ENCODE peak calls at places on chromosomes 16 and 17, in ten cellular contexts. A, Y, U, Q, G, K, X, J, E and C are unnamed samples.

GRCh38 chr17:40326014-40326831 is 17.2 kb downstream of the RARA start:
- DNase-seq in A (no peak), Y (no peak), U (no peak), Q (no peak), G (no peak), K (no peak), X (peak), J (peak), E (no peak), C (peak)

GRCh38 chr17:77442976-77443742 is 302.4 kb downstream of the SEC14L1 start:
- DNase-seq in A (no peak), Y (no peak), U (no peak), Q (peak), G (no peak), K (no peak), X (no peak), J (no peak), E (no peak), C (no peak)

GRCh38 chr16:66996324-66996982 is 8.1 kb downstream of the CES4A start:
- DNase-seq in A (no peak), Y (peak), U (peak), Q (peak), G (no peak), K (no peak), X (no peak), J (no peak), E (no peak), C (no peak)

GRCh38 chr16:81337097-81337496 is 22.3 kb downstream of the GAN start:
- DNase-seq in A (no peak), Y (no peak), U (no peak), Q (no peak), G (no peak), K (no peak), X (no peak), J (no peak), E (no peak), C (no peak)

GRCh38 chr17:65000798-65001197 is 55.7 kb downstream of the GNA13 start:
- DNase-seq in A (no peak), Y (no peak), U (no peak), Q (no peak), G (no peak), K (no peak), X (no peak), J (no peak), E (no peak), C (no peak)

GRCh38 chr17:81322271-81323082 is 27.4 kb upstream of the SLC38A10 start:
- DNase-seq in A (peak), Y (peak), U (no peak), Q (no peak), G (no peak), K (no peak), X (no peak), J (peak), E (no peak), C (no peak)

GRCh38 chr16:64238576-64238975 is 883.3 kb downstream of the CDH11 start:
- DNase-seq in A (no peak), Y (no peak), U (peak), Q (peak), G (no peak), K (no peak), X (no peak), J (no peak), E (no peak), C (no peak)

GRCh38 chr16:3980311-3981111 is 100.0 kb upstream of the CREBBP start:
- DNase-seq in A (no peak), Y (no peak), U (peak), Q (peak), G (no peak), K (no peak), X (no peak), J (no peak), E (no peak), C (no peak)

GRCh38 chr16:89289428-89290395 is 72.2 kb downstream of the ZNF778 start:
- DNase-seq in A (peak), Y (peak), U (peak), Q (peak), G (peak), K (peak), X (no peak), J (peak), E (peak), C (peak)

GRCh38 chr16:79437764-79438728 is 162.5 kb downstream of the MAF start:
- DNase-seq in A (no peak), Y (no peak), U (no peak), Q (no peak), G (no peak), K (no peak), X (no peak), J (no peak), E (no peak), C (no peak)

GRCh38 chr17:83149761-83150251 is 70.4 kb downstream of the METRNL start:
- DNase-seq in A (no peak), Y (no peak), U (no peak), Q (no peak), G (no peak), K (peak), X (no peak), J (no peak), E (no peak), C (no peak)

GRCh38 chr17:29764748-29765147 is 142.0 kb upstream of the CORO6 start:
- DNase-seq in A (no peak), Y (no peak), U (no peak), Q (no peak), G (no peak), K (no peak), X (no peak), J (no peak), E (no peak), C (no peak)

GRCh38 chr16:79997257-79997656 is 396.7 kb upstream of the MAF start:
- DNase-seq in A (no peak), Y (peak), U (no peak), Q (peak), G (no peak), K (no peak), X (no peak), J (no peak), E (no peak), C (no peak)